ENCODE peak calls at places on chromosomes 13 and 19, in eight cellular contexts. A, G, E, W, D, K, Z and T are unnamed samples.
A peak's percentile ranks its signal among the peaks of the same experiment; 100 is the strongest.

GRCh38 chr19:42378225-42378929 is 11.7 kb downstream of the CNFN start:
- DNase-seq in A (peak; percentile 27), G (no peak), E (no peak), W (no peak), D (no peak), K (no peak), Z (no peak), T (no peak)

GRCh38 chr13:113997845-113998751 is 24.2 kb upstream of the C13orf46 start:
- DNase-seq in A (no peak), G (no peak), E (peak; percentile 59), W (no peak), D (peak; percentile 74), K (no peak), Z (no peak), T (no peak)

GRCh38 chr13:44388427-44388826 is 14.8 kb downstream of the SERP2 start:
- DNase-seq in A (no peak), G (peak; percentile 74), E (no peak), W (no peak), D (no peak), K (no peak), Z (no peak), T (no peak)

GRCh38 chr19:8567522-8568172 is 9.6 kb downstream of the MYO1F start:
- DNase-seq in A (no peak), G (no peak), E (peak; percentile 44), W (no peak), D (no peak), K (no peak), Z (peak; percentile 18), T (no peak)

GRCh38 chr19:12772323-12772722 is 3.0 kb downstream of the HOOK2 start:
- DNase-seq in A (no peak), G (no peak), E (peak; percentile 50), W (no peak), D (no peak), K (no peak), Z (no peak), T (no peak)

GRCh38 chr19:2503521-2504109 is 27.7 kb downstream of the GADD45B start:
- DNase-seq in A (peak; percentile 84), G (no peak), E (no peak), W (no peak), D (peak; percentile 75), K (no peak), Z (peak; percentile 7), T (no peak)

GRCh38 chr19:45863840-45864628 is at the start of gene FOXA3:
- DNase-seq in A (no peak), G (no peak), E (peak; percentile 43), W (peak; percentile 69), D (peak; percentile 28), K (no peak), Z (no peak), T (peak; percentile 57)

GRCh38 chr19:9644472-9644871 is 23.4 kb upstream of the ZNF561 start:
- DNase-seq in A (no peak), G (no peak), E (no peak), W (no peak), D (no peak), K (no peak), Z (no peak), T (no peak)

GRCh38 chr13:40026174-40026585 is 370.7 kb downstream of the COG6 start:
- DNase-seq in A (peak; percentile 73), G (no peak), E (no peak), W (peak; percentile 97), D (no peak), K (no peak), Z (no peak), T (no peak)